ENCODE peak calls at places on chromosomes 13 and 19, in eight cellular contexts. K is neural crest cell, C is cardiac fibroblast, S is DMS 273 treated with DMSO at 0.1 percent for 48 hours, F is ascending aorta, W is HT1080, O is T-helper 2 cell, X is NCI-H2029. J is an unnamed sample.

GRCh38 chr19:38202504-38202903 is 21.5 kb downstream of the DPF1 start:
- DNase-seq in O (no peak), C (no peak), X (no peak), F (no peak), W (no peak), S (no peak), K (no peak), J (no peak)

GRCh38 chr19:41324921-41325639 is 15.1 kb downstream of the CCDC97 start:
- DNase-seq in C (peak), O (no peak), X (no peak), F (peak), W (peak), K (no peak), S (peak), J (no peak)

GRCh38 chr19:1250374-1251232 is 2.2 kb downstream of the MIDN start:
- DNase-seq in S (no peak), O (peak), W (no peak), F (no peak), X (no peak), C (peak), K (peak), J (peak)

GRCh38 chr19:43760941-43761340 is 6.2 kb upstream of the SMG9 start:
- DNase-seq in S (no peak), K (no peak), C (no peak), F (no peak), X (no peak), W (no peak), O (no peak), J (no peak)

GRCh38 chr13:29935309-29935981 is 85.0 kb upstream of the UBL3 start:
- DNase-seq in S (no peak), X (no peak), O (peak), F (no peak), W (no peak), C (no peak), K (no peak), J (no peak)

GRCh38 chr13:48942131-48942530 is 33.6 kb upstream of the FNDC3A start:
- DNase-seq in S (no peak), O (no peak), W (peak), F (no peak), K (no peak), C (peak), X (no peak), J (no peak)

GRCh38 chr19:4654437-4655361 is 15.4 kb downstream of the TNFAIP8L1 start:
- DNase-seq in F (no peak), X (no peak), S (no peak), K (no peak), C (no peak), W (no peak), O (no peak), J (no peak)

GRCh38 chr19:12194827-12195500 is 32.1 kb downstream of the ZNF136 start:
- DNase-seq in F (peak), X (peak), K (no peak), S (no peak), C (peak), W (no peak), O (peak), J (no peak)

GRCh38 chr13:33016414-33017409 is at the start of gene KL:
- DNase-seq in K (peak), S (no peak), O (peak), F (no peak), W (no peak), C (no peak), X (no peak), J (no peak)

GRCh38 chr19:5293607-5294089 is 47.0 kb downstream of the PTPRS start:
- DNase-seq in F (no peak), K (peak), W (no peak), S (peak), C (peak), O (no peak), X (no peak), J (no peak)

GRCh38 chr19:35345671-35346111 is 2.0 kb upstream of the FFAR1 start:
- DNase-seq in O (no peak), K (no peak), W (no peak), X (no peak), F (peak), C (no peak), S (no peak), J (no peak)

GRCh38 chr13:74710006-74710405 is 575.8 kb upstream of the KLF12 start:
- DNase-seq in F (no peak), W (peak), C (peak), K (no peak), X (no peak), S (no peak), O (no peak), J (no peak)